ENCODE peak calls at places on chromosomes 13 and 19, in ten cellular contexts. R is stomach, N is breast epithelium, L is NCI-H1417, F is activated T-cell treated with anti-CD3 and anti-CD28 coated beads for 48 hours, Z is left ventricle myocardium inferior, G is Panc1, P is foreskin fibroblast, D is HAP-1, U is neuronal stem cell. H is an unnamed sample.
A peak's percentile ranks its signal among the peaks of the same experiment; 100 is the strongest.

GRCh38 chr19:50322931-50323781 is 6.0 kb downstream of the KCNC3 start:
- DNase-seq in R (no peak), N (no peak), L (no peak), F (no peak), Z (no peak), G (no peak), P (no peak), D (no peak), U (no peak), H (no peak)

GRCh38 chr19:29882719-29883105 is 59.3 kb upstream of the URI1 start:
- DNase-seq in R (no peak), N (no peak), L (no peak), F (no peak), Z (no peak), G (no peak), P (no peak), D (no peak), U (no peak), H (no peak)

GRCh38 chr13:89061821-89062220 is 1390.7 kb downstream of the SLITRK5 start:
- DNase-seq in R (no peak), N (no peak), L (peak; percentile 21), F (no peak), Z (no peak), G (no peak), P (no peak), D (no peak), U (no peak), H (no peak)

GRCh38 chr19:41912899-41913475 is 15.3 kb downstream of the ERFL start:
- DNase-seq in R (no peak), N (no peak), L (no peak), F (no peak), Z (no peak), G (no peak), P (no peak), D (no peak), U (no peak), H (no peak)

GRCh38 chr13:114143806-114144605 is 11.6 kb upstream of the RASA3 start:
- DNase-seq in R (no peak), N (no peak), L (no peak), F (no peak), Z (no peak), G (no peak), P (no peak), D (no peak), U (no peak), H (no peak)

GRCh38 chr13:99687728-99688397 is 186.6 kb downstream of the TM9SF2 start:
- DNase-seq in R (no peak), N (no peak), L (no peak), F (no peak), Z (no peak), G (no peak), P (no peak), D (no peak), U (peak; percentile 64), H (no peak)

GRCh38 chr19:41700381-41701195 is 7.8 kb upstream of the CEACAM5 start:
- DNase-seq in R (peak; percentile 16), N (no peak), L (no peak), F (no peak), Z (no peak), G (no peak), P (no peak), D (no peak), U (no peak), H (no peak)

GRCh38 chr13:113116871-113117271 is 5.7 kb upstream of the F10 start:
- DNase-seq in R (peak; percentile 9), N (no peak), L (no peak), F (no peak), Z (no peak), G (no peak), P (no peak), D (no peak), U (no peak), H (no peak)

GRCh38 chr13:95019886-95020285 is 281.4 kb downstream of the ABCC4 start:
- DNase-seq in R (no peak), N (no peak), L (no peak), F (no peak), Z (no peak), G (no peak), P (no peak), D (no peak), U (no peak), H (no peak)

GRCh38 chr13:64073203-64073602 is 2657.6 kb upstream of the PCDH20 start:
- DNase-seq in R (no peak), N (no peak), L (no peak), F (no peak), Z (no peak), G (no peak), P (no peak), D (no peak), U (no peak), H (no peak)

GRCh38 chr19:44570984-44571684 is 41.7 kb upstream of the CEACAM20 start:
- DNase-seq in R (peak; percentile 65), N (peak; percentile 50), L (peak; percentile 71), F (peak; percentile 23), Z (no peak), G (peak; percentile 38), P (peak; percentile 62), D (peak; percentile 76), U (peak; percentile 70), H (peak; percentile 19)

GRCh38 chr13:45086484-45086883 is 33.8 kb upstream of the GTF2F2 start:
- DNase-seq in R (no peak), N (no peak), L (no peak), F (no peak), Z (no peak), G (no peak), P (peak; percentile 38), D (no peak), U (no peak), H (no peak)

GRCh38 chr19:27694361-27695055 is 1518.4 kb downstream of the UQCRFS1 start:
- DNase-seq in R (no peak), N (no peak), L (no peak), F (no peak), Z (no peak), G (no peak), P (no peak), D (no peak), U (no peak), H (no peak)

GRCh38 chr19:51064534-51065220 is at the start of gene KLK13:
- DNase-seq in R (peak; percentile 49), N (peak; percentile 41), L (no peak), F (no peak), Z (peak; percentile 34), G (no peak), P (peak; percentile 4), D (no peak), U (no peak), H (no peak)

GRCh38 chr13:68350554-68350953 is 1120.4 kb upstream of the PCDH9 start:
- DNase-seq in R (no peak), N (no peak), L (no peak), F (no peak), Z (no peak), G (no peak), P (no peak), D (no peak), U (no peak), H (no peak)

GRCh38 chr13:64723735-64724134 is 2506.4 kb downstream of the PCDH9 start:
- DNase-seq in R (no peak), N (no peak), L (no peak), F (no peak), Z (no peak), G (peak; percentile 81), P (peak; percentile 92), D (peak; percentile 84), U (no peak), H (no peak)

GRCh38 chr13:37627428-37627827 is 28.9 kb upstream of the POSTN start:
- DNase-seq in R (no peak), N (no peak), L (no peak), F (no peak), Z (no peak), G (no peak), P (no peak), D (no peak), U (no peak), H (no peak)

GRCh38 chr19:27744926-27745844 is 1467.8 kb downstream of the UQCRFS1 start:
- DNase-seq in R (peak; percentile 2), N (no peak), L (no peak), F (no peak), Z (no peak), G (no peak), P (no peak), D (no peak), U (no peak), H (no peak)

GRCh38 chr19:10004617-10005016 is 5.7 kb downstream of the COL5A3 start:
- DNase-seq in R (no peak), N (no peak), L (no peak), F (no peak), Z (no peak), G (no peak), P (no peak), D (no peak), U (no peak), H (no peak)

H was measured in GM12864.